ENCODE peak calls at places on chromosomes 6 and 20, in four cellular contexts. Y is naive thymus-derived CD4-positive, alpha-beta T cell; U is GM23248; C is body of pancreas. L is an unnamed sample. For H3K4me1, the result is how much of the 10 kb centered on the place peaks cover.

GRCh38 chr6:155146205-155146604 is 117.6 kb upstream of the CLDN20 start:
- DNase-seq in Y (no peak), U (no peak), C (no peak), L (no peak)

GRCh38 chr6:33117826-33118277 is 42.1 kb downstream of the HLA-DPB1 start:
- DNase-seq in Y (no peak), U (no peak), C (no peak), L (no peak)

GRCh38 chr6:48611332-48611731 is 500.3 kb upstream of the PTCHD4 start:
- DNase-seq in Y (no peak), U (no peak), C (no peak), L (no peak)

GRCh38 chr6:30618270-30618787 is 689 bp downstream of the MRPS18B start:
- DNase-seq in Y (no peak), U (peak), C (no peak), L (no peak)

GRCh38 chr6:2478200-2478599 is 232.8 kb upstream of the GMDS start:
- DNase-seq in Y (no peak), U (peak), C (no peak), L (peak)

GRCh38 chr6:65819152-65819551 is 112.1 kb upstream of the EYS start:
- DNase-seq in Y (no peak), U (no peak), C (no peak), L (no peak)

GRCh38 chr6:41036188-41036587 is 2.8 kb downstream of the UNC5CL start:
- DNase-seq in Y (no peak), U (no peak), C (peak), L (no peak)

GRCh38 chr20:63091901-63092659 is 85.3 kb upstream of the BHLHE23 start:
- DNase-seq in Y (no peak), U (no peak), C (no peak), L (no peak)

GRCh38 chr20:51400051-51400926 is 142.2 kb downstream of the NFATC2 start:
- DNase-seq in Y (peak), U (no peak), C (peak), L (no peak)

GRCh38 chr6:12064125-12064524 is 52.0 kb downstream of the HIVEP1 start:
- DNase-seq in Y (no peak), U (peak), C (no peak), L (no peak)

GRCh38 chr6:157222201-157222981 is 100.9 kb downstream of the TMEM242 start:
- DNase-seq in Y (no peak), U (no peak), C (no peak), L (no peak)

GRCh38 chr20:40814328-40814960 is 125.4 kb upstream of the MAFB start:
- DNase-seq in Y (no peak), U (no peak), C (no peak), L (no peak)

GRCh38 chr6:156013155-156013554 is 557.5 kb upstream of the NOX3 start:
- DNase-seq in Y (no peak), U (no peak), C (no peak), L (no peak)

GRCh38 chr6:28425942-28426541 is 17.2 kb downstream of the ZSCAN23 start:
- DNase-seq in Y (no peak), U (no peak), C (no peak), L (no peak)

GRCh38 chr6:126767741-126768140 is 350.7 kb upstream of the RSPO3 start:
- DNase-seq in Y (no peak), U (peak), C (no peak), L (no peak)

GRCh38 chr20:49276201-49276894 is 1.5 kb downstream of the ZNFX1 start:
- DNase-seq in Y (peak), U (peak), C (peak), L (peak)

GRCh38 chr6:157209865-157210530 is 113.3 kb downstream of the TMEM242 start:
- DNase-seq in Y (no peak), U (no peak), C (no peak), L (no peak)

GRCh38 chr20:7691647-7692046 is 248.6 kb downstream of the HAO1 start:
- DNase-seq in Y (no peak), U (no peak), C (no peak), L (no peak)

GRCh38 chr6:167078745-167079144 is 44.2 kb upstream of the CCR6 start:
- DNase-seq in Y (no peak), U (no peak), C (no peak), L (no peak)

GRCh38 chr6:167073679-167074274 is 49.1 kb upstream of the CCR6 start:
- DNase-seq in Y (no peak), U (no peak), C (no peak), L (no peak)

GRCh38 chr6:167079853-167080297 is 43.0 kb upstream of the CCR6 start:
- DNase-seq in Y (no peak), U (no peak), C (no peak), L (no peak)

GRCh38 chr6:167077241-167077932 is 45.5 kb upstream of the CCR6 start:
- DNase-seq in Y (no peak), U (no peak), C (no peak), L (no peak)
- H3K4me1 ChIP-seq in Y (under half), U (under half), C (under half), L (under half)

DNA sequence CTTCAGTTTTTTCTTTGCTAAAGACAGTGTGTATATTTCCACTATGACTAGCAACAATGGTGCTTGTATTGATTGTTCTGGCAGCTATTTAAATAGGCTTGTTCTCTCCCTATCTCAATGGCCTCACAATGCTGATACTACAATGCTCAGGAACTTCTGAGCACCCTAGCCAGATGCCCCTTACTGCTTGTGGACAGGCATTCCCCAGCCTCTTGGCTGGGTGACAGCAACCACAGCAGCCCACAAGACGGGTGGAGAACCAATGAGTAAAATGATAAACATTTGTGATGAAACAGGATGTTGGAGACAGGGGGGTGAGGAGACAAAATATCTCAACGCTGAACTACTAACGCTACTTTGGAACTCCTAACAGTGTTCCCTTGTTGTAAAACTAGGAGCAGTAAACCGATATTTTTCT is 42.3 kb downstream of the HIVEP2 start:
- DNase-seq in Y (peak), U (peak), C (peak), L (peak)
- H3K4me3 ChIP-seq in Y (peak), U (peak), C (no peak), L (no peak)

DNA sequence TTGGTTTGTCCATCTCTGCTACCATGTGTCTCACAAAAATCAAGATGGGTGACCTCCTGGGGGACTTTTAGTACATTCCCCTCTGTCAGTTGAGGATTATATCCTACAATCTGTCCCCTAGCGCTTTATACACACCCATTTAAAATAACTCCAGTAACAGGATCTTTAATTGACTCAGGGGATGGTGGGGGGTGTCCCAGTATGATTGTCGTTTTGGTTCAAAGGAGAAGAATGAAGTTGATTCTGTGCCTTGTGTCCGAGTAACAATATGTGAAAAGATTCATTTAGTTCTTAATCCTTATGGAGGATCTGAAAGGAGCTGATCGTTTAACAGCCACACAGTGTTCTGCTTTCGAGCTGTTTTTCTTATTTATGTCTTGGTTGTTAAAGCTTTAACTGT is 609.5 kb downstream of the PKHD1 start:
- DNase-seq in Y (no peak), U (no peak), C (no peak), L (no peak)
- H3K4me1 ChIP-seq in Y (under half), U (under half), C (under half), L (under half)

GRCh38 chr20:32190608-32191415 is 16.7 kb downstream of the PLAGL2 start:
- DNase-seq in Y (no peak), U (peak), C (no peak), L (no peak)

GRCh38 chr20:32191422-32191821 is 16.1 kb downstream of the PLAGL2 start:
- DNase-seq in Y (no peak), U (no peak), C (no peak), L (no peak)

GRCh38 chr20:32189691-32190607 is 17.6 kb downstream of the PLAGL2 start:
- DNase-seq in Y (peak), U (peak), C (no peak), L (peak)

GRCh38 chr20:32188376-32189122 is 19.0 kb downstream of the PLAGL2 start:
- DNase-seq in Y (no peak), U (no peak), C (no peak), L (no peak)

DNA sequence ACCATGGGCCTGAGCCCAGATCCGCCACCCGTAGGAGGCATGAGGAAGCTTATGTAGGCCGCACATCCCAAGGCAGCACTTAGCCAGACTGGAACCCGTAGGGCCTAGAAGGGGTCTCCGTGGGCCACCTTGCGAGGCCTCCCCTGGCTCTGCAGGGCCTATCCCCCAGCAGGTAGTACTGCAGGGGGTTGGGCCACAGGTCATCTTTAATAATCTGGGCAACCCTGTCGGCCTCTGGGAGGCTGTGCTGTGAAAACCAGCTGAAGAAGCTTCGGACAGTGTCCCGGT is 18.5 kb downstream of the PLAGL2 start:
- DNase-seq in Y (no peak), U (no peak), C (no peak), L (no peak)
- H3K4me3 ChIP-seq in Y (peak), U (peak), C (no peak), L (no peak)

L was measured in right cardiac atrium.